ENCODE peak calls at places on chromosomes 4 and X, in seven cellular contexts. One of them, this sample, is unnamed.

GRCh38 chr4:52911684-52912294 is 49.7 kb downstream of the RASL11B start:
- DNase-seq in HCT116: peak
- DNase-seq in K562: peak
- DNase-seq in H1: peak
- DNase-seq in HepG2: peak
- DNase-seq in SK-N-SH: peak
- DNase-seq in GM12878: peak
- DNase-seq in this sample: peak

GRCh38 chr4:100803751-100804150 is 285.9 kb upstream of the EMCN start:
- DNase-seq in HCT116: no peak
- DNase-seq in K562: no peak
- DNase-seq in H1: no peak
- DNase-seq in HepG2: no peak
- DNase-seq in SK-N-SH: no peak
- DNase-seq in GM12878: no peak
- DNase-seq in this sample: no peak

GRCh38 chrX:47430925-47431324 is 52.1 kb downstream of the ZNF41 start:
- DNase-seq in HCT116: no peak
- DNase-seq in K562: no peak
- DNase-seq in H1: no peak
- DNase-seq in HepG2: no peak
- DNase-seq in SK-N-SH: no peak
- DNase-seq in GM12878: no peak
- DNase-seq in this sample: no peak

GRCh38 chrX:45070116-45071007 is 130.3 kb downstream of the DIPK2B start:
- DNase-seq in HCT116: peak
- DNase-seq in K562: peak
- DNase-seq in H1: no peak
- DNase-seq in HepG2: peak
- DNase-seq in SK-N-SH: peak
- DNase-seq in GM12878: peak
- DNase-seq in this sample: no peak

GRCh38 chr4:10075953-10076391 is 40.6 kb downstream of the WDR1 start:
- DNase-seq in HCT116: no peak
- DNase-seq in K562: no peak
- DNase-seq in H1: no peak
- DNase-seq in HepG2: no peak
- DNase-seq in SK-N-SH: no peak
- DNase-seq in GM12878: no peak
- DNase-seq in this sample: no peak

GRCh38 chr4:181525641-181526040 is 717.6 kb upstream of the TENM3 start:
- DNase-seq in HCT116: no peak
- DNase-seq in K562: no peak
- DNase-seq in H1: no peak
- DNase-seq in HepG2: no peak
- DNase-seq in SK-N-SH: no peak
- DNase-seq in GM12878: no peak
- DNase-seq in this sample: peak

GRCh38 chr4:146255463-146255862 is 41.1 kb downstream of the REELD1 start:
- DNase-seq in HCT116: no peak
- DNase-seq in K562: no peak
- DNase-seq in H1: no peak
- DNase-seq in HepG2: no peak
- DNase-seq in SK-N-SH: no peak
- DNase-seq in GM12878: no peak
- DNase-seq in this sample: no peak

GRCh38 chr4:128675083-128675482 is 134.4 kb upstream of the JADE1 start:
- DNase-seq in HCT116: no peak
- DNase-seq in K562: no peak
- DNase-seq in H1: no peak
- DNase-seq in HepG2: no peak
- DNase-seq in SK-N-SH: no peak
- DNase-seq in GM12878: peak
- DNase-seq in this sample: no peak

GRCh38 chr4:11471613-11472012 is 42.9 kb upstream of the HS3ST1 start:
- DNase-seq in HCT116: no peak
- DNase-seq in K562: no peak
- DNase-seq in H1: no peak
- DNase-seq in HepG2: no peak
- DNase-seq in SK-N-SH: no peak
- DNase-seq in GM12878: peak
- DNase-seq in this sample: no peak

GRCh38 chr4:119172223-119172622 is 36.6 kb downstream of the MYOZ2 start:
- DNase-seq in HCT116: no peak
- DNase-seq in K562: no peak
- DNase-seq in H1: no peak
- DNase-seq in HepG2: no peak
- DNase-seq in SK-N-SH: no peak
- DNase-seq in GM12878: no peak
- DNase-seq in this sample: no peak

GRCh38 chrX:7133036-7133412 is 14.5 kb upstream of the STS start:
- DNase-seq in HCT116: no peak
- DNase-seq in K562: peak
- DNase-seq in H1: no peak
- DNase-seq in HepG2: no peak
- DNase-seq in SK-N-SH: no peak
- DNase-seq in GM12878: no peak
- DNase-seq in this sample: no peak

DNA sequence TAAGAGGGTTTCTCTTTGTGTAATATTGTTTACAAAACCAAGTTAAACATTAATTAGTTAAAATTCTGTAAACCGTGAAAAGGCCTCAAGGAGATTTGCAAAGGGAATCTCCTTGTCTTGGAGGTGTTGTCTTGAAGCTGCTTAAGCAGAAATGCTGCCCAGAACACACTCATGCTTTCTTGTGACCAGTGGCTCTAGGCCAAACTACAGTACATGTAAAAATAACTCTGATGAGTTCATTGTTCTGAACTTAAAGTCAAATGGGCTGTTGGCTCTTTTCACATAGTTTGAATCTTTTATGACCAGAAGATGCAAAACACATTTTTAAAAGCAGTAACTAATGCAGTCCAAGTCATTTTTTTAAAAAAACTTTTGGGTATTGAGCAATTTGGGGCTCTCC is 112.5 kb upstream of the ATXN3L start:
- DNase-seq in HCT116: no peak
- DNase-seq in K562: no peak
- DNase-seq in H1: no peak
- DNase-seq in HepG2: no peak
- DNase-seq in SK-N-SH: no peak
- DNase-seq in GM12878: no peak
- DNase-seq in this sample: peak
- TF ChIP-seq JUND in HCT116: no peak
- TF ChIP-seq JUND in K562: no peak
- TF ChIP-seq JUND in H1: no peak
- TF ChIP-seq JUND in HepG2: no peak
- TF ChIP-seq JUND in SK-N-SH: peak
- TF ChIP-seq JUND in GM12878: no peak
- TF ChIP-seq JUND in this sample: no peak

GRCh38 chrX:120793098-120793497 is 82.6 kb downstream of the CT47B1 start:
- DNase-seq in HCT116: no peak
- DNase-seq in K562: no peak
- DNase-seq in H1: no peak
- DNase-seq in HepG2: no peak
- DNase-seq in SK-N-SH: no peak
- DNase-seq in GM12878: no peak
- DNase-seq in this sample: no peak

GRCh38 chrX:120790552-120790951 is 85.1 kb downstream of the CT47B1 start:
- DNase-seq in HCT116: no peak
- DNase-seq in K562: no peak
- DNase-seq in H1: no peak
- DNase-seq in HepG2: no peak
- DNase-seq in SK-N-SH: no peak
- DNase-seq in GM12878: no peak
- DNase-seq in this sample: no peak

GRCh38 chrX:120794525-120794975 is 81.1 kb downstream of the CT47B1 start:
- DNase-seq in HCT116: no peak
- DNase-seq in K562: no peak
- DNase-seq in H1: no peak
- DNase-seq in HepG2: no peak
- DNase-seq in SK-N-SH: no peak
- DNase-seq in GM12878: no peak
- DNase-seq in this sample: no peak

GRCh38 chrX:120790118-120790517 is 85.5 kb downstream of the CT47B1 start:
- DNase-seq in HCT116: peak
- DNase-seq in K562: peak
- DNase-seq in H1: no peak
- DNase-seq in HepG2: peak
- DNase-seq in SK-N-SH: peak
- DNase-seq in GM12878: peak
- DNase-seq in this sample: no peak

DNA sequence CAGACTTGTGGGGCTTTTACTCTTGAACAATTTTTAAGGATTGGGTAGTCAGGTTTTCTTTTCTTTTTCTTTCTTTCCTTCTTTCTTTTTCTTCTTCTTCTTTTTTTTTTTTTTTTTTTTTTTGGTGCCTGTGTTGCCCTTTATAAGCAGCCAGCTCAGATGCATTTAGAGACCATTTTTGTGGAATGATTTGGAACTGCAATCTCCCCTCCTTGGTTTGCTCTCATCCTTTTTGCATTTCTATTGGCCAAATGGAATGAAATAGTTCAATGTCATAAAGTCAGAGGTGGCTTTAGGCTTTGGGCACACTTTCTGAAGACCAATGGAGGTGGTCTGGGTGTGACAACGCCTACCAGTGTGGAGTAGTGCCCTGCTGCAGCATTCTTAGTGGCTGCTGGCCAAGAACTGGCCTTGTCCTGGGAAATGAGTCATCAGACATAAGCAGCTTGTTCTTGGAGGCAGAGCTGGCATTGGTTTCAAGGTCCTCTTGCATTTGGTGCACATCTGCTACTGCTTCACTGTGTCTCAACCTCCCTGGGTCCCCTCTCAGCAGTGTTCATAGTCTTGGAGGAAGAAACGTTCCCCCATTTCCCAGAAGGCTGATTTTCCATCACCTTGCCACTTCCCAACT is 84.5 kb downstream of the CT47B1 start:
- DNase-seq in HCT116: peak
- DNase-seq in K562: peak
- DNase-seq in H1: no peak
- DNase-seq in HepG2: no peak
- DNase-seq in SK-N-SH: no peak
- DNase-seq in GM12878: no peak
- DNase-seq in this sample: no peak
- TF ChIP-seq JUND in HCT116: peak
- TF ChIP-seq JUND in K562: no peak
- TF ChIP-seq JUND in H1: no peak
- TF ChIP-seq JUND in HepG2: no peak
- TF ChIP-seq JUND in SK-N-SH: peak
- TF ChIP-seq JUND in GM12878: no peak
- TF ChIP-seq JUND in this sample: no peak

GRCh38 chr4:110902500-110902899 is 279.6 kb upstream of the PITX2 start:
- DNase-seq in HCT116: no peak
- DNase-seq in K562: no peak
- DNase-seq in H1: no peak
- DNase-seq in HepG2: no peak
- DNase-seq in SK-N-SH: no peak
- DNase-seq in GM12878: no peak
- DNase-seq in this sample: no peak

GRCh38 chr4:110898290-110898689 is 275.4 kb upstream of the PITX2 start:
- DNase-seq in HCT116: no peak
- DNase-seq in K562: no peak
- DNase-seq in H1: no peak
- DNase-seq in HepG2: no peak
- DNase-seq in SK-N-SH: no peak
- DNase-seq in GM12878: no peak
- DNase-seq in this sample: no peak

GRCh38 chr4:110900206-110900769 is 277.4 kb upstream of the PITX2 start:
- DNase-seq in HCT116: no peak
- DNase-seq in K562: no peak
- DNase-seq in H1: no peak
- DNase-seq in HepG2: no peak
- DNase-seq in SK-N-SH: no peak
- DNase-seq in GM12878: no peak
- DNase-seq in this sample: no peak

DNA sequence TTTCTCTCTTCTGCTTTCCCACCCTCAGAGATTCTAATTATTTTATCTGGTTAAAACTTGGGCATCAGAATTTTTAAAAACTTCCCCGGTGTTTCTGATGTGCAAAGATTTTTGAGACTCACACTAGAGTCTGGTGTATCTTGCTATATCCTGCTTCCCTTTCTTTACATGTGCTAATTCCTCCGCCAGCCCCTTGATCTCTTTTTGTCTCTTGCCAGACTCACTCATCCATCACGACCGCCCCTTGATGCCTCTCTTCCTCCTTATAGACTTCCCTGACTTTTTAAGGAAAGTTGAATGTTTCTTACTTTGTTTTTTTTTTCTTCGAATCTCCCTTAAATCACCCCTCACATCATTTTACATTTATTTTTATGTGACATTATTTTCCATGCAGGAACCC is 274.9 kb upstream of the PITX2 start:
- DNase-seq in HCT116: no peak
- DNase-seq in K562: no peak
- DNase-seq in H1: no peak
- DNase-seq in HepG2: no peak
- DNase-seq in SK-N-SH: no peak
- DNase-seq in GM12878: no peak
- DNase-seq in this sample: no peak
- TF ChIP-seq JUND in HCT116: no peak
- TF ChIP-seq JUND in K562: no peak
- TF ChIP-seq JUND in H1: no peak
- TF ChIP-seq JUND in HepG2: no peak
- TF ChIP-seq JUND in SK-N-SH: no peak
- TF ChIP-seq JUND in GM12878: no peak
- TF ChIP-seq JUND in this sample: no peak

GRCh38 chrX:20263474-20263873 is 3.2 kb downstream of the RPS6KA3 start:
- DNase-seq in HCT116: no peak
- DNase-seq in K562: peak
- DNase-seq in H1: no peak
- DNase-seq in HepG2: no peak
- DNase-seq in SK-N-SH: no peak
- DNase-seq in GM12878: no peak
- DNase-seq in this sample: no peak
- TF ChIP-seq JUND in HCT116: no peak
- TF ChIP-seq JUND in K562: no peak
- TF ChIP-seq JUND in H1: no peak
- TF ChIP-seq JUND in HepG2: no peak
- TF ChIP-seq JUND in SK-N-SH: peak
- TF ChIP-seq JUND in GM12878: no peak
- TF ChIP-seq JUND in this sample: no peak

DNA sequence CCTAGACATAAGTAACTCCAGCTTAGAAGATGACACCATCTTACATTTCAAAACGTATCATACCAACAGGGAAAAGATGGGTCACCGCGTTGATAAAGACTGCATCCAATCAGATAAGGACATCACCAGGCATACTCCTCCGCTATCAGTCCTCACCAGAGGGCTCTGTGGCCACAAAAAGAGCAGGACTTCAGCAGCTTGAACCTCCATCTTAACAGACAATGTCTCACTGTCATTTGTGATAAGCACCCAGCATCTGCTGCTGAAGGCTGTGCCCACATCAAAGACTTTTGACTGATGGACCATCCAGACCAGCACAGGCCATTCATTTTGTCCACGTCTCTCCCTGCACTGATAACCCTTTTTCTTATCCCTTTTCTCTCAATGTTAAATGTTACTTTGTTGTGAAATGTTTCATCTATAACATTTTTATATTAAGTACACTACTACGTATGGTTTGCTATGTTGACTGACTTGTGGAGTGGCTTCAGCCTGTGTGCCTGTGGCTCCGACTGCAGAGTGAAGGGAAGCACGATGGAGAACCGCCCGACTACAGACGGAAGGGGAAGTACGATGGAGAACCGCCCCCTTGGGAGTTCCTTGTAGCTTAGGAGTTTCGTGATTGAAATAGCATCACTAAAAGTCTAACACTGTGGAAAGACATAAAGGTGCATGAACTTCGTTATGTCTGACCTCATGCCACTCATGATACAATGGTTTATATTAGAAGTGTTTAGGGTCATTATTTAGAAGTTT is 595.4 kb upstream of the AGA start:
- DNase-seq in HCT116: no peak
- DNase-seq in K562: peak
- DNase-seq in H1: no peak
- DNase-seq in HepG2: no peak
- DNase-seq in SK-N-SH: no peak
- DNase-seq in GM12878: no peak
- DNase-seq in this sample: no peak
- TF ChIP-seq JUND in HCT116: no peak
- TF ChIP-seq JUND in K562: peak
- TF ChIP-seq JUND in H1: no peak
- TF ChIP-seq JUND in HepG2: no peak
- TF ChIP-seq JUND in SK-N-SH: no peak
- TF ChIP-seq JUND in GM12878: no peak
- TF ChIP-seq JUND in this sample: no peak